ENCODE peak calls at places on chromosomes 12 and 14, in nine cellular contexts. H, X, S, L, P, B, R, K and E are unnamed samples.

GRCh38 chr14:74649673-74650072 is 37.6 kb upstream of the LTBP2 start:
- DNase-seq in L (no peak), P (no peak), X (no peak), R (peak), H (no peak), S (peak), K (no peak), B (no peak), E (no peak)

GRCh38 chr12:79217306-79217705 is 352.7 kb downstream of the SYT1 start:
- DNase-seq in S (no peak), X (no peak), H (no peak), P (no peak), R (no peak), K (no peak), B (no peak), L (no peak), E (no peak)

GRCh38 chr12:53074290-53074998 is 4.7 kb downstream of the SPRYD3 start:
- DNase-seq in K (no peak), P (no peak), H (no peak), L (no peak), B (no peak), R (no peak), S (no peak), X (no peak), E (no peak)

GRCh38 chr14:104296388-104297312 is 158.3 kb downstream of the KIF26A start:
- DNase-seq in S (no peak), P (no peak), H (no peak), L (no peak), K (no peak), B (peak), X (no peak), R (no peak), E (peak)

GRCh38 chr12:88946377-88946997 is 366.2 kb upstream of the KITLG start:
- DNase-seq in R (peak), P (no peak), K (no peak), S (peak), X (no peak), H (peak), B (no peak), L (peak), E (peak)

GRCh38 chr12:52580496-52580895 is 6.9 kb upstream of the KRT74 start:
- DNase-seq in B (no peak), L (no peak), K (no peak), H (no peak), X (no peak), S (no peak), P (no peak), R (no peak), E (no peak)

GRCh38 chr14:87830443-87831096 is 162.4 kb downstream of the GALC start:
- DNase-seq in S (no peak), K (no peak), H (no peak), L (no peak), R (no peak), B (no peak), X (no peak), P (no peak), E (no peak)

GRCh38 chr14:35849122-35849521 is 23.0 kb downstream of the BRMS1L start:
- DNase-seq in K (no peak), S (no peak), R (no peak), P (no peak), X (no peak), B (no peak), L (no peak), H (no peak), E (no peak)

GRCh38 chr12:117872521-117873169 is 96.1 kb downstream of the KSR2 start:
- DNase-seq in H (no peak), X (no peak), S (no peak), P (no peak), B (no peak), K (no peak), L (no peak), R (no peak), E (no peak)

GRCh38 chr14:70045715-70046535 is 142.8 kb downstream of the SLC8A3 start:
- DNase-seq in S (peak), B (peak), L (peak), K (no peak), R (peak), H (peak), P (no peak), X (no peak), E (peak)

GRCh38 chr12:2324375-2324774 is 271.6 kb downstream of the CACNA1C start:
- DNase-seq in R (no peak), X (no peak), B (peak), P (no peak), K (no peak), L (peak), S (no peak), H (no peak), E (peak)

GRCh38 chr12:12822886-12823285 is 9.7 kb downstream of the DDX47 start:
- DNase-seq in P (no peak), R (no peak), L (no peak), X (no peak), B (no peak), H (no peak), K (no peak), S (no peak), E (no peak)

GRCh38 chr12:115820661-115821060 is 456.8 kb downstream of the MED13L start:
- DNase-seq in R (no peak), X (no peak), H (no peak), L (no peak), P (no peak), K (no peak), S (no peak), B (no peak), E (no peak)

GRCh38 chr12:91017511-91018263 is 12.9 kb upstream of the EPYC start:
- DNase-seq in L (no peak), R (no peak), X (no peak), B (peak), H (no peak), P (no peak), K (no peak), S (no peak), E (no peak)

GRCh38 chr12:111758120-111758561 is 8.6 kb upstream of the ALDH2 start:
- DNase-seq in H (no peak), K (no peak), X (no peak), R (no peak), P (no peak), S (no peak), L (no peak), B (peak), E (no peak)

GRCh38 chr12:120649442-120650248 is 9.2 kb downstream of the CABP1 start:
- DNase-seq in P (no peak), H (no peak), K (no peak), L (no peak), X (no peak), B (no peak), R (no peak), S (no peak), E (peak)

GRCh38 chr12:8033153-8034044 is 883 bp downstream of the FOXJ2 start:
- DNase-seq in X (peak), P (peak), H (peak), L (no peak), R (peak), B (peak), S (peak), K (no peak), E (peak)

GRCh38 chr12:21941522-21942376 is 523 bp upstream of the ABCC9 start:
- DNase-seq in P (no peak), S (peak), R (peak), L (no peak), B (peak), K (no peak), H (peak), X (no peak), E (peak)

GRCh38 chr14:31781578-31781977 is 220.4 kb downstream of the NUBPL start:
- DNase-seq in X (no peak), L (no peak), P (no peak), B (no peak), H (no peak), R (no peak), S (peak), K (no peak), E (peak)

GRCh38 chr12:4274396-4274959 is 916 bp downstream of the CCND2 start:
- DNase-seq in S (peak), P (no peak), H (no peak), K (no peak), X (no peak), B (no peak), L (no peak), R (no peak), E (no peak)

GRCh38 chr14:74577247-74577947 is 34.6 kb downstream of the LTBP2 start:
- DNase-seq in R (no peak), X (no peak), S (peak), P (no peak), K (no peak), L (no peak), B (peak), H (no peak), E (no peak)

GRCh38 chr12:6046511-6047180 is 77.8 kb downstream of the VWF start:
- DNase-seq in H (no peak), S (no peak), P (no peak), R (no peak), K (no peak), B (no peak), X (no peak), L (no peak), E (no peak)

GRCh38 chr14:64762044-64763034 is 58.1 kb downstream of the PLEKHG3 start:
- DNase-seq in L (peak), R (peak), X (peak), H (peak), S (peak), P (no peak), B (peak), K (peak), E (peak)

GRCh38 chr12:24760162-24760561 is 188.7 kb downstream of the BCAT1 start:
- DNase-seq in B (no peak), R (no peak), X (no peak), P (no peak), K (no peak), L (no peak), H (no peak), S (no peak), E (no peak)

GRCh38 chr12:25775968-25776367 is 182.5 kb upstream of the RASSF8 start:
- DNase-seq in S (peak), P (no peak), K (no peak), R (peak), L (no peak), B (no peak), X (no peak), H (no peak), E (peak)

GRCh38 chr12:56321027-56321426 is 5.2 kb upstream of the CNPY2 start:
- DNase-seq in H (no peak), R (no peak), B (no peak), L (no peak), S (peak), X (no peak), P (no peak), K (no peak), E (no peak)

GRCh38 chr12:59405992-59406391 is 189.8 kb upstream of the SLC16A7 start:
- DNase-seq in R (no peak), H (no peak), K (no peak), B (no peak), P (no peak), X (no peak), L (no peak), S (no peak), E (no peak)

GRCh38 chr12:108704527-108704926 is 26.8 kb downstream of the CORO1C start:
- DNase-seq in P (no peak), R (no peak), K (no peak), H (no peak), S (no peak), X (no peak), B (no peak), L (no peak), E (no peak)

GRCh38 chr12:123269395-123269892 is 2.2 kb downstream of the CDK2AP1 start:
- DNase-seq in P (no peak), X (no peak), L (peak), K (no peak), R (peak), H (peak), B (peak), S (peak), E (peak)

GRCh38 chr12:82910246-82910893 is 223.7 kb downstream of the TMTC2 start:
- DNase-seq in S (no peak), K (no peak), B (no peak), L (no peak), P (no peak), X (no peak), H (no peak), R (no peak), E (no peak)

GRCh38 chr14:49036236-49036635 is 549.9 kb downstream of the RPS29 start:
- DNase-seq in H (no peak), B (no peak), K (no peak), X (no peak), L (no peak), P (no peak), R (no peak), S (no peak), E (peak)

GRCh38 chr12:94205738-94206310 is 57.4 kb downstream of the PLXNC1 start:
- DNase-seq in L (no peak), X (no peak), H (no peak), R (no peak), B (no peak), K (no peak), P (no peak), S (no peak), E (no peak)

GRCh38 chr14:29743566-29743965 is 184.1 kb downstream of the PRKD1 start:
- DNase-seq in R (no peak), S (no peak), L (peak), X (no peak), B (no peak), H (no peak), K (no peak), P (no peak), E (peak)

GRCh38 chr14:53525608-53526007 is 372.5 kb upstream of the DDHD1 start:
- DNase-seq in L (no peak), R (peak), P (no peak), K (no peak), S (peak), H (no peak), X (no peak), B (no peak), E (no peak)